ENCODE peak calls at places on chromosomes 13 and 19, in ten cellular contexts. T, C, U, P, J, K, B, S, N and L are unnamed samples.

GRCh38 chr19:16429066-16429758 is 42.6 kb downstream of the EPS15L1 start:
- DNase-seq in U (no peak), K (no peak), S (peak; percentile 75), T (peak; percentile 56), P (peak; percentile 61), N (no peak), C (peak; percentile 62), J (no peak), B (no peak), L (no peak)

GRCh38 chr13:94009696-94010095 is 469.8 kb downstream of the DCT start:
- DNase-seq in P (no peak), C (no peak), N (no peak), K (no peak), B (no peak), S (no peak), T (no peak), U (no peak), J (no peak), L (no peak)

GRCh38 chr19:7605490-7606222 is 10.0 kb downstream of the CAMSAP3 start:
- DNase-seq in T (no peak), B (peak; percentile 93), N (no peak), P (no peak), J (no peak), C (no peak), S (no peak), U (no peak), K (no peak), L (peak; percentile 79)

GRCh38 chr13:51000576-51001260 is 91.1 kb downstream of the RNASEH2B start:
- DNase-seq in K (peak; percentile 66), U (no peak), B (no peak), P (no peak), N (no peak), J (no peak), C (no peak), T (no peak), S (peak; percentile 17), L (no peak)

GRCh38 chr19:54532528-54532927 is 29.9 kb downstream of the LAIR2 start:
- DNase-seq in S (no peak), U (no peak), J (no peak), P (no peak), B (no peak), C (no peak), N (no peak), T (no peak), K (no peak), L (no peak)

GRCh38 chr19:47155141-47155540 is 24.5 kb downstream of the SAE1 start:
- DNase-seq in K (no peak), C (no peak), T (no peak), J (no peak), N (no peak), U (no peak), P (no peak), S (peak; percentile 13), B (no peak), L (peak; percentile 46)

GRCh38 chr13:42420304-42420703 is 148.4 kb downstream of the AKAP11 start:
- DNase-seq in U (no peak), B (no peak), C (no peak), S (no peak), N (no peak), T (no peak), K (no peak), J (no peak), P (no peak), L (no peak)

GRCh38 chr19:43527860-43528622 is 1.0 kb upstream of the ETHE1 start:
- DNase-seq in P (no peak), K (peak; percentile 57), S (peak; percentile 27), U (no peak), T (no peak), J (no peak), N (no peak), B (no peak), C (peak; percentile 79), L (no peak)

GRCh38 chr19:10270180-10270615 is 722 bp upstream of the ICAM1 start:
- DNase-seq in B (no peak), T (peak; percentile 92), J (no peak), N (peak; percentile 53), P (peak; percentile 75), K (peak; percentile 72), U (peak; percentile 92), S (peak; percentile 72), C (peak; percentile 87), L (no peak)

GRCh38 chr13:51590231-51590630 is 6.0 kb downstream of the WDFY2 start:
- DNase-seq in U (no peak), J (no peak), S (no peak), C (no peak), B (no peak), N (no peak), P (no peak), K (no peak), T (no peak), L (no peak)

GRCh38 chr13:67119481-67119883 is 110.7 kb downstream of the PCDH9 start:
- DNase-seq in N (no peak), U (no peak), J (no peak), P (no peak), S (no peak), B (no peak), C (no peak), T (no peak), K (no peak), L (no peak)

GRCh38 chr19:6452899-6453298 is 6.7 kb downstream of the SLC25A23 start:
- DNase-seq in C (no peak), J (no peak), S (no peak), N (no peak), B (no peak), U (no peak), P (no peak), T (no peak), K (no peak), L (no peak)

GRCh38 chr13:24706886-24707585 is 26.8 kb downstream of the ATP12A start:
- DNase-seq in P (no peak), N (no peak), T (no peak), C (no peak), U (no peak), S (no peak), B (no peak), J (no peak), K (no peak), L (no peak)

GRCh38 chr19:13056052-13056660 is 46.5 kb downstream of the LYL1 start:
- DNase-seq in U (peak; percentile 83), K (peak; percentile 75), J (no peak), T (peak; percentile 86), P (peak; percentile 52), B (no peak), N (no peak), S (peak; percentile 70), C (peak; percentile 87), L (no peak)

GRCh38 chr13:46168341-46168740 is 13.6 kb downstream of the LCP1 start:
- DNase-seq in K (peak; percentile 65), T (peak; percentile 65), S (no peak), C (peak; percentile 69), J (no peak), N (peak; percentile 42), B (no peak), P (no peak), U (peak; percentile 65), L (no peak)

GRCh38 chr13:36549126-36549702 is 116.9 kb downstream of the CCNA1 start:
- DNase-seq in J (no peak), S (no peak), N (no peak), U (no peak), C (no peak), P (no peak), T (no peak), B (no peak), K (no peak), L (no peak)

GRCh38 chr13:48398450-48399095 is 14.3 kb downstream of the LPAR6 start:
- DNase-seq in K (no peak), P (no peak), S (no peak), T (no peak), B (no peak), N (no peak), C (no peak), U (no peak), J (no peak), L (no peak)

GRCh38 chr13:44365899-44366298 is 7.7 kb upstream of the SERP2 start:
- DNase-seq in T (no peak), J (no peak), C (no peak), B (no peak), N (no peak), U (no peak), K (no peak), P (no peak), S (no peak), L (no peak)

GRCh38 chr19:47481460-47482052 is 2.5 kb downstream of the KPTN start:
- DNase-seq in B (no peak), T (no peak), S (no peak), K (no peak), N (no peak), C (no peak), J (no peak), P (no peak), U (no peak), L (no peak)

GRCh38 chr13:98581377-98581776 is 4.5 kb upstream of the STK24 start:
- DNase-seq in S (no peak), C (no peak), K (no peak), U (no peak), P (no peak), T (no peak), B (no peak), N (no peak), J (no peak), L (no peak)
- H3K4me1 ChIP-seq in S (peaks cover 18% of the 10 kb centered on the region), C (peaks cover 11% of the 10 kb centered on the region), K (no peaks in the 10 kb centered on the region), U (peaks cover 2% of the 10 kb centered on the region), P (peaks cover 32% of the 10 kb centered on the region), T (peaks cover 9% of the 10 kb centered on the region), B (peaks cover 32% of the 10 kb centered on the region), N (peaks cover 5% of the 10 kb centered on the region), J (no peaks in the 10 kb centered on the region), L (peaks cover 72% of the 10 kb centered on the region)

DNA sequence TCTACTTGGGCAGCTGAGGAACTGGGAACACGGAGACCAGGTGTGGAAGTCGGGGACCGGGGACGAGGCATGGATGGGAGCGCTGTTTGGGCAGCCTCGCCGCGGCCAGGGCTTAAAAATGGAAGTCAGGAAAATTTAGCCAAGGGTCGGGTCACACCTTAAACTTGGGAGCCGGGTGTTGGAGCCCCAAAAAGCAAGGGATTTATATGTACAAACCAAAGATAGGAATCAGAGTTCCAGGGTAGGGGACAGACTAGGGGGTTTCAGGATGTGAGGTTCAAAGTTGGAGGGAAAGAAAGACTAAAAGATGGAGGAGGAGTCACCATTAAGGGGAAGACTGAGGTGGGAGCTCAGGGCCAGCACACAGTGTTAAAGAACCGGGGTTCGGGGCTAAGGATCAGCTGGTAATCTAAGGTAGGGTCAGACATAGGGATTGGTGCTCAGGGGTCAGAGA is 530 bp downstream of the FOXA3 start:
- DNase-seq in J (no peak), K (no peak), N (no peak), P (no peak), B (no peak), U (no peak), S (no peak), C (no peak), T (no peak), L (no peak)
- H3K4me3 ChIP-seq in J (peak overlapping the region; percentile 94), K (no peak overlapping the region), N (peak overlapping the region; percentile 40), P (peak overlapping the region; percentile 96), B (no peak overlapping the region), U (no peak overlapping the region), S (peak overlapping the region; percentile 95), C (peak overlapping the region; percentile 88), T (no peak overlapping the region), L (peak overlapping the region; percentile 60)

GRCh38 chr13:29587645-29588044 is 7.8 kb downstream of the SLC7A1 start:
- DNase-seq in P (no peak), S (no peak), U (no peak), K (no peak), N (no peak), J (no peak), B (no peak), T (no peak), C (no peak), L (no peak)
- H3K27me3 ChIP-seq in P (no peaks in the 10 kb centered on the region), S (no peaks in the 10 kb centered on the region), U (no peaks in the 10 kb centered on the region), K (no peaks in the 10 kb centered on the region), N (no peaks in the 10 kb centered on the region), J (no peaks in the 10 kb centered on the region), B (no peaks in the 10 kb centered on the region), T (no peaks in the 10 kb centered on the region), C (no peaks in the 10 kb centered on the region), L (no peaks in the 10 kb centered on the region)

GRCh38 chr19:18844806-18845329 is 13.1 kb downstream of the UPF1 start:
- DNase-seq in P (no peak), B (no peak), N (no peak), T (no peak), J (no peak), C (no peak), S (no peak), U (no peak), K (no peak), L (no peak)
- H3K4me1 ChIP-seq in P (peaks cover 100% of the 10 kb centered on the region), B (peaks cover 34% of the 10 kb centered on the region), N (peaks cover 38% of the 10 kb centered on the region), T (peaks cover 29% of the 10 kb centered on the region), J (peaks cover 23% of the 10 kb centered on the region), C (peaks cover 47% of the 10 kb centered on the region), S (peaks cover 89% of the 10 kb centered on the region), U (no peaks in the 10 kb centered on the region), K (no peaks in the 10 kb centered on the region), L (no peaks in the 10 kb centered on the region)